ENCODE peak calls at places on chromosomes 1 and 21, in seven cellular contexts. J is H54; Q is astrocyte of the spinal cord; S is NCI-H1092 treated with DMSO at 0.1 percent for 48 hours; G is activated CD8-positive, alpha-beta memory T cell treated with anti-CD3 and anti-CD28 coated beads for 48 hours; Z is dermis blood vessel endothelial cell; Y is hippocampal formation. K is an unnamed sample.

GRCh38 chr1:67850151-67850551 is 16.9 kb upstream of the GNG12 start:
- DNase-seq in Q (peak; percentile 72), Y (peak; percentile 20), S (peak; percentile 63), J (no peak), G (no peak), Z (peak; percentile 74), K (peak; percentile 56)

GRCh38 chr1:226337294-226337870 is 28.4 kb upstream of the LIN9 start:
- DNase-seq in Y (no peak), Q (no peak), J (no peak), G (no peak), Z (no peak), S (no peak), K (no peak)

GRCh38 chr1:196450143-196450911 is 157.9 kb downstream of the KCNT2 start:
- DNase-seq in Z (no peak), Y (no peak), S (no peak), G (no peak), J (no peak), Q (no peak), K (no peak)

GRCh38 chr1:103084176-103084575 is 24.1 kb downstream of the COL11A1 start:
- DNase-seq in Y (no peak), S (no peak), J (no peak), G (no peak), Z (no peak), Q (no peak), K (no peak)

GRCh38 chr1:19798486-19799232 is 1.1 kb downstream of the TMCO4 start:
- DNase-seq in Q (no peak), Y (no peak), S (no peak), G (no peak), J (no peak), Z (no peak), K (no peak)

GRCh38 chr1:150763631-150764223 is 1.9 kb downstream of the CTSS start:
- DNase-seq in J (no peak), Q (no peak), S (no peak), Z (peak; percentile 7), Y (no peak), G (no peak), K (no peak)

GRCh38 chr1:25361901-25362300 is 23.8 kb downstream of the TMEM50A start:
- DNase-seq in Z (peak; percentile 5), J (no peak), S (no peak), G (no peak), Q (no peak), Y (no peak), K (no peak)

GRCh38 chr1:38273405-38273804 is 226.8 kb upstream of the POU3F1 start:
- DNase-seq in G (no peak), S (no peak), Q (peak; percentile 46), Z (no peak), Y (no peak), J (no peak), K (no peak)

GRCh38 chr1:56569661-56570060 is 9.7 kb downstream of the PLPP3 start:
- DNase-seq in S (no peak), J (no peak), Z (no peak), G (no peak), Y (no peak), Q (no peak), K (no peak)

GRCh38 chr1:83942914-83943313 is 56.0 kb downstream of the TTLL7 start:
- DNase-seq in Z (peak; percentile 5), S (no peak), J (no peak), Y (no peak), G (no peak), Q (peak; percentile 38), K (peak; percentile 38)

GRCh38 chr1:107820797-107821196 is 144.2 kb downstream of the VAV3 start:
- DNase-seq in J (no peak), Z (peak; percentile 52), Y (no peak), G (no peak), Q (peak; percentile 25), S (no peak), K (no peak)

GRCh38 chr1:51734899-51735745 is 118.2 kb downstream of the OSBPL9 start:
- DNase-seq in Q (no peak), S (no peak), Z (no peak), J (no peak), G (no peak), Y (no peak), K (no peak)

GRCh38 chr1:155123801-155124200 is 3.9 kb upstream of the EFNA1 start:
- DNase-seq in Z (peak; percentile 81), S (no peak), G (no peak), J (no peak), Y (no peak), Q (no peak), K (no peak)

GRCh38 chr1:205319081-205320018 is 2.2 kb downstream of the NUAK2 start:
- DNase-seq in J (no peak), Y (peak; percentile 2), S (peak; percentile 99), Z (peak; percentile 61), Q (peak; percentile 79), G (no peak), K (peak; percentile 88)

GRCh38 chr1:97947751-97948150 is 26.9 kb upstream of the DPYD start:
- DNase-seq in J (no peak), G (no peak), Y (no peak), Q (peak; percentile 0), Z (no peak), S (no peak), K (no peak)

GRCh38 chr1:243396876-243397275 is 141.0 kb downstream of the SDCCAG8 start:
- DNase-seq in G (no peak), Y (peak; percentile 45), J (no peak), S (no peak), Z (no peak), Q (no peak), K (peak; percentile 24)

GRCh38 chr1:151975311-151976014 is 18.2 kb downstream of the S100A10 start:
- DNase-seq in Z (no peak), J (no peak), S (no peak), G (no peak), Y (no peak), Q (no peak), K (no peak)

GRCh38 chr1:16117936-16118335 is 37.9 kb downstream of the EPHA2 start:
- DNase-seq in Z (no peak), Y (no peak), J (no peak), Q (no peak), S (no peak), G (no peak), K (no peak)

GRCh38 chr1:181676269-181676668 is 193.0 kb downstream of the CACNA1E start:
- DNase-seq in Q (peak; percentile 8), Y (peak; percentile 71), J (no peak), S (peak; percentile 70), Z (peak; percentile 50), G (no peak), K (peak; percentile 1)

GRCh38 chr1:153790282-153790995 is 15.2 kb downstream of the SLC27A3 start:
- DNase-seq in J (no peak), Z (peak; percentile 87), Y (peak; percentile 89), G (no peak), Q (peak; percentile 43), S (peak; percentile 10), K (no peak)

GRCh38 chr1:56073614-56074356 is 505.6 kb downstream of the PLPP3 start:
- DNase-seq in G (no peak), Y (no peak), Z (peak; percentile 91), J (no peak), Q (peak; percentile 78), S (no peak), K (no peak)

GRCh38 chr1:153598309-153599172 is 14.4 kb downstream of the S100A16 start:
- DNase-seq in S (peak; percentile 35), J (no peak), Q (peak; percentile 66), Z (peak; percentile 96), G (no peak), Y (peak; percentile 19), K (peak; percentile 75)

GRCh38 chr1:211581521-211581920 is 2.6 kb upstream of the SLC30A1 start:
- DNase-seq in G (no peak), Z (no peak), J (no peak), S (no peak), Y (no peak), Q (peak; percentile 29), K (no peak)

GRCh38 chr1:229254910-229255541 is 15.9 kb upstream of the RAB4A start:
- DNase-seq in Z (peak; percentile 28), Q (no peak), S (peak; percentile 25), J (no peak), Y (peak; percentile 72), G (no peak), K (peak; percentile 59)

GRCh38 chr1:18901952-18902522 is 318 bp downstream of the ALDH4A1 start:
- DNase-seq in Y (no peak), Z (no peak), Q (no peak), G (no peak), S (peak; percentile 76), J (no peak), K (no peak)

GRCh38 chr1:93671090-93671743 is 10.4 kb downstream of the BCAR3 start:
- DNase-seq in G (no peak), Q (no peak), Y (no peak), Z (no peak), J (no peak), S (no peak), K (no peak)

GRCh38 chr1:60510162-60510561 is 436.6 kb upstream of the C1orf87 start:
- DNase-seq in Q (no peak), S (no peak), J (no peak), Z (peak; percentile 67), G (no peak), Y (no peak), K (no peak)

GRCh38 chr1:232456720-232457119 is 173.2 kb downstream of the SIPA1L2 start:
- DNase-seq in Q (no peak), Z (no peak), G (no peak), J (no peak), Y (no peak), S (no peak), K (no peak)

GRCh38 chr1:19682257-19682656 is 17.6 kb downstream of the HTR6 start:
- DNase-seq in J (peak; percentile 59), Z (peak; percentile 36), S (no peak), Y (no peak), Q (peak; percentile 63), G (no peak), K (no peak)

GRCh38 chr1:215418876-215419442 is 148.1 kb upstream of the KCTD3 start:
- DNase-seq in Q (no peak), Y (no peak), Z (no peak), J (no peak), S (no peak), G (no peak), K (no peak)

GRCh38 chr21:40011371-40011770 is 144.1 kb downstream of the PCP4 start:
- DNase-seq in S (no peak), J (no peak), Z (no peak), G (no peak), Q (no peak), Y (no peak), K (no peak)

GRCh38 chr21:43937051-43937832 is 72.2 kb downstream of the AGPAT3 start:
- DNase-seq in Q (no peak), S (no peak), Z (no peak), G (no peak), Y (no peak), J (no peak), K (no peak)

GRCh38 chr21:22019766-22020165 is 1021.6 kb downstream of the NCAM2 start:
- DNase-seq in G (no peak), Y (no peak), Z (no peak), Q (peak; percentile 47), J (no peak), S (no peak), K (no peak)

GRCh38 chr1:97108200-97108599 is 386.6 kb downstream of the PTBP2 start:
- DNase-seq in Z (no peak), Q (no peak), Y (no peak), G (no peak), J (no peak), S (no peak), K (no peak)

GRCh38 chr1:205739348-205740160 is 10.4 kb downstream of the NUCKS1 start:
- DNase-seq in Z (peak; percentile 13), Y (no peak), J (no peak), Q (peak; percentile 68), G (no peak), S (no peak), K (no peak)

GRCh38 chr21:40707271-40707670 is 139.7 kb downstream of the DSCAM start:
- DNase-seq in J (no peak), Q (no peak), Y (no peak), G (no peak), Z (no peak), S (no peak), K (no peak)

GRCh38 chr21:20010691-20011200 is 987.5 kb upstream of the NCAM2 start:
- DNase-seq in Y (no peak), Q (no peak), Z (no peak), J (no peak), G (no peak), S (no peak), K (no peak)

GRCh38 chr1:166730299-166730888 is 108.9 kb upstream of the POGK start:
- DNase-seq in Z (no peak), G (no peak), S (no peak), Y (no peak), J (peak; percentile 15), Q (no peak), K (no peak)